ENCODE peak calls at places on chromosomes 3 and 15, in four cellular contexts. S is cardiac muscle cell; L is CD8-positive, alpha-beta T cell; Q is psoas muscle. H is an unnamed sample.

GRCh38 chr3:186109897-186110803 is 1.3 kb upstream of the ETV5 start:
- DNase-seq in S (no peak), Q (peak), L (no peak), H (peak)

GRCh38 chr15:26572606-26573350 is 200.1 kb downstream of the GABRB3 start:
- DNase-seq in Q (no peak), S (no peak), L (no peak), H (no peak)

GRCh38 chr3:55877703-55878102 is 390.6 kb upstream of the WNT5A start:
- DNase-seq in Q (no peak), S (no peak), L (no peak), H (no peak)

GRCh38 chr3:4908066-4908768 is 71.0 kb upstream of the BHLHE40 start:
- DNase-seq in Q (no peak), L (no peak), S (peak), H (no peak)

GRCh38 chr3:143001034-143001368 is 369 bp upstream of the U2SURP start:
- DNase-seq in Q (peak), L (no peak), S (no peak), H (no peak)

GRCh38 chr3:48155122-48155521 is 33.1 kb downstream of the CDC25A start:
- DNase-seq in L (no peak), Q (no peak), S (no peak), H (no peak)

GRCh38 chr3:180188512-180189309 is 152.0 kb upstream of the PEX5L start:
- DNase-seq in Q (no peak), L (no peak), S (no peak), H (no peak)

GRCh38 chr3:196778755-196779154 is 39.1 kb downstream of the PAK2 start:
- DNase-seq in Q (no peak), L (no peak), S (no peak), H (no peak)

GRCh38 chr15:93121994-93122910 is 33.2 kb upstream of the RGMA start:
- DNase-seq in L (no peak), S (no peak), Q (peak), H (peak)

GRCh38 chr3:104149154-104149553 is 1217.6 kb upstream of the ALCAM start:
- DNase-seq in L (no peak), S (no peak), Q (no peak), H (no peak)

GRCh38 chr3:56879453-56880224 is 77.9 kb upstream of the ARHGEF3 start:
- DNase-seq in L (no peak), S (no peak), Q (no peak), H (no peak)

GRCh38 chr3:77539014-77539413 is 499.1 kb downstream of the ROBO2 start:
- DNase-seq in Q (no peak), S (no peak), L (no peak), H (no peak)

GRCh38 chr3:27114684-27115083 is 254.5 kb downstream of the NEK10 start:
- DNase-seq in L (no peak), Q (no peak), S (no peak), H (no peak)

DNA sequence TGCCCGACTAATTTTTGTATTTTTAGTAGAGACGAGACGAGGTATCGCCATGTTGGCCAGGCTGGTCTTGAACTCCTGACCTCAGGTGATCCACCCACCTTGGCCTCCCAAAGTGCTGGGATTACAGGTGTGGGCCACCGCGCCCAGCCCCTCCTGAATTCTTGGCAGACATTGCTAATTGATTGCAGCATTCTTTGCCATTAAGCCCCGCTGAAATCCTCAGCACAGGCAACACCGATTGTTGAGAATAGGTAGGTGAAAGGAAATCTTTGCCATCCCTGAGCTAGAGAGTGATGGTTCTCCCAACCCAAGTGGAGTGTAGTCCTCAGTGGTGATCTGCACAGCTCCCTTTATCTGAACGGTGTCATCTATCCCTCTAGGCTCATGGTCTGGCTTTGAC is 1.6 kb downstream of the MAN2A2 start:
- DNase-seq in S (no peak), L (no peak), Q (no peak), H (no peak)
- H3K4me3 ChIP-seq in S (no peak), L (no peak), Q (no peak), H (no peak)

DNA sequence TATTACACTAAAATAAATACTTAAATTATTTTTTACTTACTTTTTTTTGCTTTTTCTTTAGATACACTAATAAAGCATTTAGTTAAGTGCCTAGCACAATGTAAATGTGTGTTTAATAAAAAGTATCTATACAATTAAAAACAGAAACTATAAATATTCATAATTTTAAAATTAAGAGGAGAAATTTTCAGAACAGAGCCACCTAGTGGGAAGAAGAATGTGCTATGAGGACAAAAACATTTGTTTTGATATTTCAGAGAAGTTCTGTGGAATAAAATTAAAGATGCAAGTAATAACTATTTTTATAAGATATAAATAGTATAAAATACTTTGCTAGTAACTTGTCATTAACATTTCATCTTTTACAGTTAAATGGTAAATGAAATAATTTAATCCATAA is 33.6 kb upstream of the PLSCR5 start:
- DNase-seq in Q (no peak), L (no peak), S (peak), H (no peak)
- TF ChIP-seq CTCF in Q (peak), L (no peak), S (peak), H (peak)

DNA sequence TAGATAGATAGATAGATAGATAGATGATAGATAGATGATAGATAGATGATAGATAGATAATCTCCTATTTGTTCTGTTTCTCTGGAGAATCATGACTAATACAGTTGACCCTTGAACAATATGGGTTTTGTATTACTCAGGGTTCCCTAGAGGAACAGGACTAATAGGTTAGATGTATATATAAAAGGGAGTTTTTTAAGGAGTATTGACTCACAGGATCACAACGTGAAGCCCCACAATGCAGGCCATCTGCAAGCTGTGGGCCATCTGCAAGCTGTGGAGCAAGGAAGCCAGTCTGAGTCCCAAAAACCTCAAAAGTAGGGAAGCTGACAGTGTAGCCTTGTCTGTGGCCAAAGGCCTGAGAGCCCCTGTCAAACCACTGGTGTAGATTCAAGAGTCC is 67.6 kb downstream of the PYDC2 start:
- DNase-seq in L (no peak), S (no peak), Q (no peak), H (no peak)
- H3K4me3 ChIP-seq in L (no peak), S (no peak), Q (no peak), H (no peak)

GRCh38 chr15:42921049-42921731 is 612 bp upstream of the TTBK2 start:
- DNase-seq in Q (peak), L (peak), S (no peak), H (no peak)

GRCh38 chr15:42918047-42918446 is 2.5 kb downstream of the TTBK2 start:
- DNase-seq in L (no peak), Q (no peak), S (no peak), H (no peak)

GRCh38 chr15:42919794-42920280 is 741 bp downstream of the TTBK2 start:
- DNase-seq in S (peak), L (no peak), Q (no peak), H (peak)

GRCh38 chr15:42919308-42919707 is 1.3 kb downstream of the TTBK2 start:
- DNase-seq in S (no peak), L (no peak), Q (no peak), H (no peak)

GRCh38 chr15:42920281-42921048 is at the start of gene TTBK2:
- DNase-seq in S (peak), Q (peak), L (peak), H (peak)
- TF ChIP-seq CTCF in S (peak), Q (peak), L (no peak), H (no peak)

GRCh38 chr3:43001094-43001553 is 22.0 kb downstream of the GASK1A start:
- DNase-seq in Q (peak), L (no peak), S (no peak), H (peak)

GRCh38 chr3:42999212-42999611 is 20.1 kb downstream of the GASK1A start:
- DNase-seq in Q (no peak), S (no peak), L (no peak), H (no peak)

GRCh38 chr3:43004282-43004681 is 25.2 kb downstream of the GASK1A start:
- DNase-seq in Q (no peak), L (no peak), S (no peak), H (no peak)

GRCh38 chr3:43005253-43005652 is 26.1 kb downstream of the GASK1A start:
- DNase-seq in L (no peak), Q (no peak), S (no peak), H (no peak)

GRCh38 chr3:43001556-43002121 is 22.5 kb downstream of the GASK1A start:
- DNase-seq in Q (no peak), L (no peak), S (no peak), H (no peak)
- H3K4me3 ChIP-seq in Q (peak), L (no peak), S (no peak), H (no peak)

DNA sequence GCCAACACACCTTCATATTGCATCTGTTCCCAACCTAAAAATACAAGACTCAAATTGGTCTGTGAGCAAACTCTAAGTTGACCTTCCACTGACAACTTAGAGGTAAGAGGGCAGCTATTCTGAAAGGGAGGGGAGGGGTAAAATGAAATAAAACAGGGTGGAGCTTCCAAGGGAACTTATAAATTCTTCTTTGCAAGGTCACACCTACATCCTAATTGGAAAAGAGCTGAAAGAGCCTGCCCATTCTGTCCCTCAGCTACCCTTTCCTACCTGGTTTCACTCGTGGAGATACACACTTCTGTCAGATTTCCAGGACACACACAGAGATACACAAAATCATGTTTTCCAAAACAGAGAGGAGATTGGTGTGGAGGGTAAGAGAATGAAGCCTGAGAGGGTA is 1.0 kb downstream of the ILDR1 start:
- DNase-seq in S (no peak), Q (no peak), L (no peak), H (no peak)
- TF ChIP-seq CTCF in S (no peak), Q (no peak), L (no peak), H (no peak)

GRCh38 chr3:71066356-71066755 is 517.2 kb downstream of the FOXP1 start:
- DNase-seq in S (no peak), L (no peak), Q (no peak), H (no peak)
- H3K4me3 ChIP-seq in S (peak), L (peak), Q (peak), H (peak)